ENCODE peak calls at places on chromosomes 4 and X, in seven cellular contexts. J is upper lobe of right lung, N is lower lobe of right lung, O is cardiac muscle cell, W is stomach, D is bronchial epithelial cell, H is neural progenitor cell. U is an unnamed sample.

GRCh38 chr4:161642708-161643107 is 521.1 kb downstream of the FSTL5 start:
- DNase-seq in D (peak), W (no peak), J (no peak), O (no peak), H (no peak), N (no peak), U (no peak)

GRCh38 chr4:190020790-190021717 is 6.0 kb downstream of the FRG2 start:
- DNase-seq in D (peak), W (peak), N (peak), O (peak), J (peak), H (peak), U (no peak)

GRCh38 chrX:40109288-40110008 is 11.7 kb upstream of the BCOR start:
- DNase-seq in J (peak), W (peak), N (peak), H (peak), O (peak), D (no peak), U (no peak)

GRCh38 chr4:151039733-151040132 is 24.6 kb upstream of the LRBA start:
- DNase-seq in J (no peak), O (no peak), W (no peak), H (no peak), N (no peak), D (peak), U (no peak)

GRCh38 chr4:80767944-80768343 is 262.6 kb upstream of the BMP3 start:
- DNase-seq in N (no peak), O (no peak), D (peak), W (no peak), J (no peak), H (no peak), U (no peak)

GRCh38 chr4:138910201-138910913 is 105.2 kb upstream of the NOCT start:
- DNase-seq in H (no peak), N (no peak), O (no peak), D (peak), J (no peak), W (peak), U (peak)

GRCh38 chr4:179582164-179582563 is 2139.9 kb upstream of the AGA start:
- DNase-seq in N (no peak), J (no peak), H (no peak), D (no peak), W (no peak), O (no peak), U (no peak)

GRCh38 chrX:134013528-134013927 is 28.1 kb upstream of the GPC3 start:
- DNase-seq in D (no peak), H (no peak), J (no peak), W (no peak), N (no peak), O (no peak), U (no peak)

GRCh38 chr4:131093303-131093702 is 1997.4 kb downstream of the C4orf33 start:
- DNase-seq in N (no peak), H (no peak), O (no peak), D (peak), W (no peak), J (no peak), U (no peak)

GRCh38 chr4:100504086-100504874 is 13.5 kb downstream of the EMCN start:
- DNase-seq in N (no peak), J (no peak), O (no peak), D (no peak), W (no peak), H (no peak), U (no peak)

GRCh38 chr4:6942238-6942800 is 32.7 kb downstream of the TBC1D14 start:
- DNase-seq in N (no peak), H (no peak), W (no peak), D (peak), J (no peak), O (no peak), U (peak)

GRCh38 chr4:88522702-88523324 is 763 bp downstream of the PYURF start:
- DNase-seq in J (peak), O (peak), N (peak), H (peak), D (peak), W (peak), U (no peak)

GRCh38 chr4:87053802-87054767 is 119.3 kb downstream of the AFF1 start:
- DNase-seq in N (no peak), O (no peak), J (no peak), D (no peak), H (no peak), W (no peak), U (no peak)

GRCh38 chr4:189279188-189279587 is 661.5 kb upstream of the FRG1 start:
- DNase-seq in O (no peak), J (no peak), H (no peak), N (no peak), D (no peak), W (no peak), U (peak)

GRCh38 chr4:108247511-108248088 is 78.9 kb upstream of the LEF1 start:
- DNase-seq in N (no peak), J (peak), W (no peak), D (peak), O (peak), H (peak), U (no peak)

GRCh38 chr4:163350672-163351071 is 7.0 kb downstream of the NPY5R start:
- DNase-seq in N (no peak), H (no peak), W (no peak), D (peak), J (no peak), O (no peak), U (no peak)

GRCh38 chrX:136166221-136166855 is 19.0 kb downstream of the FHL1 start:
- DNase-seq in N (no peak), D (peak), O (peak), W (no peak), H (peak), J (no peak), U (no peak)

GRCh38 chr4:24210332-24210902 is 320.6 kb upstream of the PPARGC1A start:
- DNase-seq in D (peak), J (peak), O (no peak), W (no peak), H (no peak), N (peak), U (peak)

GRCh38 chr4:7073526-7074390 is 5.9 kb upstream of the GRPEL1 start:
- DNase-seq in D (peak), O (peak), N (no peak), W (no peak), J (no peak), H (peak), U (no peak)

GRCh38 chrX:78104447-78105176 is 564 bp downstream of the PGK1 start:
- DNase-seq in N (peak), D (peak), H (peak), J (peak), O (peak), W (peak), U (no peak)

GRCh38 chrX:66015152-66015827 is 24.6 kb downstream of the VSIG4 start:
- DNase-seq in N (peak), H (no peak), J (no peak), O (no peak), W (no peak), D (no peak), U (no peak)

GRCh38 chr4:121554377-121554776 is 142.4 kb downstream of the ANXA5 start:
- DNase-seq in J (no peak), W (no peak), D (no peak), H (no peak), O (no peak), N (no peak), U (no peak)

GRCh38 chr4:48069026-48069425 is 52.5 kb downstream of the NIPAL1 start:
- DNase-seq in O (no peak), J (no peak), N (no peak), H (no peak), W (no peak), D (no peak), U (no peak)

GRCh38 chrX:42246814-42247213 is 323.5 kb upstream of the CASK start:
- DNase-seq in J (no peak), H (peak), D (peak), O (no peak), N (peak), W (no peak), U (no peak)

GRCh38 chr4:169236901-169237626 is 33.7 kb downstream of the SH3RF1 start:
- DNase-seq in J (no peak), W (no peak), D (no peak), O (no peak), H (no peak), N (no peak), U (no peak)

GRCh38 chr4:23857353-23857752 is 32.5 kb downstream of the PPARGC1A start:
- DNase-seq in W (no peak), H (no peak), D (peak), N (no peak), J (no peak), O (no peak), U (no peak)

GRCh38 chr4:8938623-8939022 is 67.0 kb upstream of the HMX1 start:
- DNase-seq in H (no peak), J (no peak), N (no peak), O (no peak), W (no peak), D (no peak), U (no peak)

GRCh38 chr4:8939160-8939855 is 67.7 kb upstream of the HMX1 start:
- DNase-seq in D (no peak), N (no peak), J (no peak), H (no peak), W (no peak), O (no peak), U (no peak)

GRCh38 chr4:8939887-8940742 is 68.5 kb upstream of the HMX1 start:
- DNase-seq in J (no peak), D (no peak), N (no peak), W (no peak), O (no peak), H (no peak), U (no peak)

GRCh38 chr4:8938137-8938536 is 66.5 kb upstream of the HMX1 start:
- DNase-seq in H (no peak), N (no peak), O (no peak), D (no peak), J (no peak), W (no peak), U (no peak)

GRCh38 chr4:8940792-8941491 is 69.3 kb upstream of the HMX1 start:
- DNase-seq in O (peak), N (no peak), D (no peak), W (no peak), H (peak), J (no peak), U (no peak)
- TF ChIP-seq CTCF in O (no peak), N (no peak), D (no peak), W (no peak), H (peak), J (no peak), U (no peak)

GRCh38 chrX:48493890-48494364 is 14.9 kb upstream of the PORCN start:
- DNase-seq in J (no peak), D (no peak), W (peak), N (no peak), O (peak), H (peak), U (no peak)
- TF ChIP-seq CTCF in J (peak), D (peak), W (peak), N (no peak), O (peak), H (peak), U (peak)

DNA sequence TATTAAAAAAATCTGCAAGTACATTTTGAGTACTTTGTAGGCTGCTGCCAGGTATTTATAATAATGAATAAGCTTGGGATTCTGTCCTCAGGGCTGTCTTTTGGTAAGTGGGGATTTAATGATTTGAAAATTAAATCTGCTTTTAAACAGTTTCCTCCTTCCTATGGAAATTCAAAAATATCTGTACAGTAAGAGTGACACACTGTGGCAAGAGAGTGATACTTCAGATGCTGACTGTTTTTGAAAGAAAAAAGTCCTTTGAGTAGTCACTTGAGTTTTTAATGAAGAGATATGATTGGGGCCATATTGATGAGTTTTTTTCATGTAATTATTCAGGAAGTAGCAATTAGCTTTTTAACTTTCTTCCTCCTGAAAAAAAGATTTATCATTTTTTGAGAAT is 49.2 kb downstream of the SMARCAD1 start:
- DNase-seq in O (no peak), W (no peak), N (no peak), D (no peak), J (no peak), H (no peak), U (no peak)
- TF ChIP-seq CTCF in O (peak), W (no peak), N (peak), D (no peak), J (no peak), H (peak), U (peak)

GRCh38 chr4:114132830-114133229 is 153.4 kb upstream of the ARSJ start:
- DNase-seq in D (peak), J (no peak), W (no peak), N (no peak), O (no peak), H (peak), U (no peak)
- TF ChIP-seq CTCF in D (peak), J (no peak), W (no peak), N (peak), O (peak), H (peak), U (peak)

GRCh38 chr4:115042496-115042895 is 70.9 kb downstream of the NDST4 start:
- DNase-seq in H (peak), N (no peak), D (peak), O (peak), J (no peak), W (no peak), U (no peak)
- TF ChIP-seq CTCF in H (peak), N (no peak), D (no peak), O (no peak), J (no peak), W (no peak), U (peak)

GRCh38 chr4:1460967-1461868 is 55.0 kb upstream of the NKX1-1 start:
- DNase-seq in W (peak), J (peak), H (no peak), D (no peak), O (no peak), N (peak), U (no peak)
- TF ChIP-seq CTCF in W (no peak), J (no peak), H (no peak), D (no peak), O (no peak), N (no peak), U (no peak)

GRCh38 chrX:32530802-32531403 is 680.4 kb downstream of the DMD start:
- DNase-seq in D (peak), N (no peak), H (peak), J (no peak), O (peak), W (no peak), U (peak)
- TF ChIP-seq CTCF in D (peak), N (peak), H (peak), J (peak), O (peak), W (no peak), U (peak)

GRCh38 chr4:66300336-66300934 is 630.1 kb upstream of the EPHA5 start:
- DNase-seq in J (no peak), O (no peak), H (no peak), D (peak), W (no peak), N (no peak), U (no peak)
- TF ChIP-seq CTCF in J (no peak), O (no peak), H (no peak), D (no peak), W (no peak), N (no peak), U (no peak)

GRCh38 chr4:172898715-172899114 is 269.9 kb upstream of the GALNT7 start:
- DNase-seq in J (no peak), W (peak), D (no peak), H (no peak), O (no peak), N (no peak), U (no peak)
- TF ChIP-seq CTCF in J (no peak), W (no peak), D (no peak), H (no peak), O (no peak), N (no peak), U (no peak)